ENCODE peak calls at places on chromosome X, in six cellular contexts. One of them, this sample, is unnamed.

GRCh38 chrX:93538575-93538974 is 134.8 kb downstream of the NAP1L3 start:
- DNase-seq in OCI-LY7: no peak
- DNase-seq in astrocyte of the spinal cord: no peak
- DNase-seq in ovary: no peak
- DNase-seq in LNCaP clone FGC: no peak
- DNase-seq in fibroblast of lung: no peak
- DNase-seq in this sample: no peak

GRCh38 chrX:11724122-11725017 is 33.7 kb upstream of the MSL3 start:
- DNase-seq in astrocyte of the spinal cord: peak
- DNase-seq in LNCaP clone FGC: no peak
- DNase-seq in fibroblast of lung: peak
- DNase-seq in ovary: no peak
- DNase-seq in OCI-LY7: peak
- DNase-seq in this sample: no peak

GRCh38 chrX:9676311-9676710 is 89.3 kb downstream of the GPR143 start:
- DNase-seq in fibroblast of lung: no peak
- DNase-seq in astrocyte of the spinal cord: peak
- DNase-seq in ovary: no peak
- DNase-seq in OCI-LY7: no peak
- DNase-seq in LNCaP clone FGC: no peak
- DNase-seq in this sample: no peak

GRCh38 chrX:45557390-45557789 is 356.7 kb upstream of the DIPK2B start:
- DNase-seq in ovary: no peak
- DNase-seq in LNCaP clone FGC: peak
- DNase-seq in fibroblast of lung: no peak
- DNase-seq in astrocyte of the spinal cord: no peak
- DNase-seq in OCI-LY7: no peak
- DNase-seq in this sample: no peak

GRCh38 chrX:77404318-77404878 is 42.8 kb upstream of the FGF16 start:
- DNase-seq in ovary: no peak
- DNase-seq in fibroblast of lung: no peak
- DNase-seq in astrocyte of the spinal cord: no peak
- DNase-seq in LNCaP clone FGC: no peak
- DNase-seq in OCI-LY7: no peak
- DNase-seq in this sample: no peak

GRCh38 chrX:11934089-11934488 is 176.1 kb downstream of the MSL3 start:
- DNase-seq in fibroblast of lung: no peak
- DNase-seq in OCI-LY7: no peak
- DNase-seq in LNCaP clone FGC: no peak
- DNase-seq in astrocyte of the spinal cord: no peak
- DNase-seq in ovary: no peak
- DNase-seq in this sample: no peak

GRCh38 chrX:37726346-37726745 is 40.8 kb downstream of the XK start:
- DNase-seq in astrocyte of the spinal cord: no peak
- DNase-seq in fibroblast of lung: no peak
- DNase-seq in ovary: no peak
- DNase-seq in LNCaP clone FGC: no peak
- DNase-seq in OCI-LY7: no peak
- DNase-seq in this sample: no peak

GRCh38 chrX:1564750-1565683 is 26.4 kb upstream of the AKAP17A start:
- DNase-seq in astrocyte of the spinal cord: no peak
- DNase-seq in ovary: no peak
- DNase-seq in fibroblast of lung: no peak
- DNase-seq in LNCaP clone FGC: peak
- DNase-seq in OCI-LY7: no peak
- DNase-seq in this sample: no peak

DNA sequence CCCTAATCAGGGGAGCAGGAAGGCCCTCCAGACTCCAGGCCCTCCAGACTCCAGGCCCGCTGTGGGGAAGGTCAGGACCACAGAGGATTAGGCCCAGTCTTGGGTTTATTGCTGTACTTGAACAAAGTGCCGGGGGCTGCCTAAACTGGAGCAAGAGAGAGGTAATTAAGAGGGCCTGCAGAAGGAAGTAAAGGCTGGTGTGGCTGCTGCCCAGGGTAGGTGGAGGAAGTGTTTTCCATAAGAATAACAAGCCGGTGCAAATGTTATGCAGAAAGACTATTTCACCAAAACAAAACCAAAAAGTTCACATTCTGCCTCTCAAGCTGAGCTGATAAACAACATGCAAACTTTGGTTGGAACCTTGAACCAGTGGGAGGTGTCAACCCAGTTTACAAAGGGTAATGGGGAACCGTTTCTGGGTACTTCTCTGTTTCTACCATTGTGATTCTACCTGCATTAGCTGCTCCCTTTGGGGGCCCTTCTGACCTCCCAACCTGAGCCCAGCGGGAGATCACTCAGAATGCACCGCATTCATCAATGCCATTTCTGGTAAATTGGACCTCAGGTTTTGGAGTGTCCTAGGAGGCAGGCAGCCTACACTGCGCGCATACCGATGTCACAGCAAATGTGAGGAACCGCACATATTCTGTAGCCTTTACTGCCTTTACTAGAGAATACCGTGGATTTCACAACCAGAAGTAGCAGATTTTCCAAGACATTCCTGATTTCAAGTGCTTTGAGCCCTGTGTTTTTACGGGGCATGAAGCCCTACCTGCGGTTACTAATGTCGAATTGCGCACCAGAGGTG is 59.7 kb upstream of the BCOR start:
- DNase-seq in ovary: no peak
- DNase-seq in OCI-LY7: peak
- DNase-seq in LNCaP clone FGC: no peak
- DNase-seq in fibroblast of lung: no peak
- DNase-seq in astrocyte of the spinal cord: no peak
- DNase-seq in this sample: no peak
- H3K4me3 ChIP-seq in ovary: peak
- H3K4me3 ChIP-seq in OCI-LY7: peak
- H3K4me3 ChIP-seq in LNCaP clone FGC: no peak
- H3K4me3 ChIP-seq in fibroblast of lung: peak
- H3K4me3 ChIP-seq in astrocyte of the spinal cord: peak
- H3K4me3 ChIP-seq in this sample: no peak

GRCh38 chrX:143633530-143634372 is 2.1 kb downstream of the SLITRK4 start:
- DNase-seq in OCI-LY7: no peak
- DNase-seq in astrocyte of the spinal cord: no peak
- DNase-seq in ovary: peak
- DNase-seq in LNCaP clone FGC: no peak
- DNase-seq in fibroblast of lung: no peak
- DNase-seq in this sample: peak
- H3K4me3 ChIP-seq in OCI-LY7: no peak
- H3K4me3 ChIP-seq in astrocyte of the spinal cord: peak
- H3K4me3 ChIP-seq in ovary: no peak
- H3K4me3 ChIP-seq in LNCaP clone FGC: no peak
- H3K4me3 ChIP-seq in fibroblast of lung: no peak
- H3K4me3 ChIP-seq in this sample: no peak

DNA sequence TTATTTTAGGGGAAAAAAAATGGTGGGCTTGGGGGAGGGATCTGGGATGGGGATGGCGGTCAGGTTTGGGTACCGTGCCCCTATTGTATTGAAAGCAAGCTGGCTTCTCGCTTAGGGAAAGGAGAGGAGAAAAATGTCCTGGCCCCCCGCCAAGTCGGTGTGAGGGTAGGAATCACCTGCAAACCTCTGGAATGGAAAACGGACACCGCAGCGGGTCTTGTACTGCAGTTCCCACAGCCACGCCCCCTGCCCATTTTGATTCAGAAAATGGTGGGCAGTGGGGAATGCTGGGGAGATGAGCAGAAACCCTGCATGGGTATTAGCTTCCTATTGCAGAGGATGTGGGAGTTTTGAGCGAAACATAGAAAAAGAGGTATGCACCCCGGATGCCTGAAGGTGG is 22.1 kb downstream of the MORF4L2 start:
- DNase-seq in astrocyte of the spinal cord: no peak
- DNase-seq in LNCaP clone FGC: no peak
- DNase-seq in ovary: peak
- DNase-seq in fibroblast of lung: no peak
- DNase-seq in OCI-LY7: no peak
- DNase-seq in this sample: no peak
- H3K4me3 ChIP-seq in astrocyte of the spinal cord: no peak
- H3K4me3 ChIP-seq in LNCaP clone FGC: no peak
- H3K4me3 ChIP-seq in ovary: no peak
- H3K4me3 ChIP-seq in fibroblast of lung: no peak
- H3K4me3 ChIP-seq in OCI-LY7: no peak
- H3K4me3 ChIP-seq in this sample: no peak

GRCh38 chrX:153667281-153667831 is 6.3 kb downstream of the PNCK start:
- DNase-seq in astrocyte of the spinal cord: no peak
- DNase-seq in OCI-LY7: no peak
- DNase-seq in ovary: no peak
- DNase-seq in LNCaP clone FGC: no peak
- DNase-seq in fibroblast of lung: no peak
- DNase-seq in this sample: no peak
- H3K4me3 ChIP-seq in astrocyte of the spinal cord: no peak
- H3K4me3 ChIP-seq in OCI-LY7: no peak
- H3K4me3 ChIP-seq in ovary: no peak
- H3K4me3 ChIP-seq in LNCaP clone FGC: peak
- H3K4me3 ChIP-seq in fibroblast of lung: no peak
- H3K4me3 ChIP-seq in this sample: no peak

DNA sequence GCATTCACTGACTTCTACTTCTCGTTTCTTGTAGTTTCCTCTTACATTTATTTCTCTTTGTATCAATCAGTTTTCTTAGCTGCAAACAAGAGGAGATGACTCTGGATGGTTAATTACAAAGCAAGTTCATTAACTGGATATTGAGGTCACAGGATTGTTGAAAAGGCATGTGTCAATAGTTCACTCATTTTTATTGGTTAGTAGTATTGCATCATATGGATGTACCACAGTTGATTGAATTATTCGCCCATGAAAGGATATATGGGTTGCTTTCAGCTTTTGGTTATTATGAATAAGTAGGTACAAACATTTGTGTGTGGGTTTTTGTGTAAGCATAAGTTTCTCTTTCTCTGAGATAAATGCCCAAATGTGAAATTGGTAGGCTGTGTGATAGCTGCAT is 21.8 kb upstream of the ARHGEF6 start:
- DNase-seq in ovary: no peak
- DNase-seq in OCI-LY7: no peak
- DNase-seq in LNCaP clone FGC: no peak
- DNase-seq in astrocyte of the spinal cord: no peak
- DNase-seq in fibroblast of lung: no peak
- DNase-seq in this sample: no peak
- H3K4me3 ChIP-seq in ovary: no peak
- H3K4me3 ChIP-seq in OCI-LY7: no peak
- H3K4me3 ChIP-seq in LNCaP clone FGC: no peak
- H3K4me3 ChIP-seq in astrocyte of the spinal cord: no peak
- H3K4me3 ChIP-seq in fibroblast of lung: no peak
- H3K4me3 ChIP-seq in this sample: no peak